ENCODE peak calls at places on chromosomes 13 and 19, in four cellular contexts. I is AG04450, S is AG09319, Y is astrocyte of the cerebellum. F is an unnamed sample.
A peak's percentile ranks its signal among the peaks of the same experiment; 100 is the strongest.

GRCh38 chr13:25965596-25965995 is 86.2 kb downstream of the SHISA2 start:
- DNase-seq in S (no peak), I (no peak), Y (no peak), F (no peak)

GRCh38 chr19:42606660-42607351 is 12.1 kb upstream of the CEACAM8 start:
- DNase-seq in I (no peak), S (no peak), Y (no peak), F (no peak)

GRCh38 chr13:99043700-99044300 is 65.9 kb upstream of the DOCK9 start:
- DNase-seq in Y (peak; percentile 65), I (no peak), S (no peak), F (no peak)

GRCh38 chr13:66922444-66922843 is 307.7 kb downstream of the PCDH9 start:
- DNase-seq in S (no peak), Y (no peak), I (no peak), F (no peak)

GRCh38 chr13:51336746-51337145 is 2.7 kb upstream of the SERPINE3 start:
- DNase-seq in I (no peak), Y (no peak), S (no peak), F (no peak)

GRCh38 chr13:78709028-78709427 is 50.1 kb upstream of the OBI1 start:
- DNase-seq in S (no peak), Y (no peak), I (no peak), F (no peak)

GRCh38 chr13:80299046-80299445 is 41.9 kb downstream of the SPRY2 start:
- DNase-seq in Y (no peak), I (no peak), S (no peak), F (no peak)

GRCh38 chr13:77190349-77190748 is 136.5 kb downstream of the MYCBP2 start:
- DNase-seq in S (no peak), I (no peak), Y (no peak), F (no peak)

GRCh38 chr19:44947041-44947581 is 1.3 kb downstream of the APOC2 start:
- DNase-seq in I (no peak), S (no peak), Y (no peak), F (no peak)

GRCh38 chr19:55304980-55305379 is 20.2 kb downstream of the TMEM150B start:
- DNase-seq in Y (no peak), S (no peak), I (no peak), F (no peak)

GRCh38 chr19:1270168-1270853 is 1.2 kb downstream of the CIRBP start:
- DNase-seq in S (no peak), I (no peak), Y (no peak), F (no peak)

GRCh38 chr19:13056052-13056660 is 46.5 kb downstream of the LYL1 start:
- DNase-seq in Y (peak; percentile 81), I (no peak), S (peak; percentile 63), F (no peak)

GRCh38 chr13:48118025-48118424 is 23.1 kb upstream of the MED4 start:
- DNase-seq in I (no peak), S (no peak), Y (no peak), F (no peak)

GRCh38 chr13:108377646-108378206 is 108.2 kb downstream of the TNFSF13B start:
- DNase-seq in I (no peak), S (no peak), Y (no peak), F (no peak)
- TF ChIP-seq CTCF in I (no peak), S (no peak), Y (no peak), F (no peak)

GRCh38 chr19:58554494-58555368 is at the start of gene CHMP2A:
- DNase-seq in I (peak; percentile 90), Y (peak; percentile 86), S (peak; percentile 92), F (peak; percentile 99)
- TF ChIP-seq CTCF in I (no peak), Y (no peak), S (no peak), F (no peak)

DNA sequence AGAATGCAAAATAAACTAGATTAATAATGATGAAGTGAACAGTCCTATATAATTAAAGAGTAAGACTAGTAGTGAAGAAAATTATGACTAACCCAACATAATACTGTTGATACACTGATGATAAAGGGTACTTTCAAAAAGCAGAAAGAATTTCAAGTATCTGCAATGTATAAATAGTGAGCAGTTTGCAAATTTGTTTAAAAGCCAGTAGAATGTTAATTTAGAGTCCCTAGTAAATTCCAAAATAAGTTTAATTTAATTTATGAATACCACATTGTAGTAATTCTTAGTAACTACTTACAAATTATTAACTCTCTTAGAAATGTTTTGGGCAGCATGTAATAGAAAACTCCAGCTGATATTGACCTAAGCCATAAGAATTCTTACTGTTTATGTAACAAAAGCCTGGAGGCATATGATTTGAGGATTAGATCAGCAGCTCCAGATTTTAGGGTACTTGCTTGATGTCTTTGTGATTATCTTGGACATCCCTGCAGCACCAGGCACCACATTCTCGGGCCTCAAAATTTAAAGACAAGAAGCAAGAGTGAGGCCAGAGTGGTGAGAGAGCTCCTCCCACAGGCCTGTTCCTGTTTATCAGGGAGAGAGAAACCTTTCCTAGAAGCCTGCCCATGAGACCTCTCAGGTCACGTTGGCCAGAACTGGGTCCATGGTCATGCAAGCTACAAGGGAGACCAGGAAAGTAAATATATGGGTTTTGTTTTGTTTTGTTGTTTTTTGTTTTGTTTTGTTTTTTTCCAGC is 67.6 kb upstream of the TDRD3 start:
- DNase-seq in I (no peak), S (peak; percentile 11), Y (peak; percentile 5), F (no peak)
- TF ChIP-seq CTCF in I (peak; percentile 41), S (peak; percentile 48), Y (peak; percentile 51), F (no peak)

DNA sequence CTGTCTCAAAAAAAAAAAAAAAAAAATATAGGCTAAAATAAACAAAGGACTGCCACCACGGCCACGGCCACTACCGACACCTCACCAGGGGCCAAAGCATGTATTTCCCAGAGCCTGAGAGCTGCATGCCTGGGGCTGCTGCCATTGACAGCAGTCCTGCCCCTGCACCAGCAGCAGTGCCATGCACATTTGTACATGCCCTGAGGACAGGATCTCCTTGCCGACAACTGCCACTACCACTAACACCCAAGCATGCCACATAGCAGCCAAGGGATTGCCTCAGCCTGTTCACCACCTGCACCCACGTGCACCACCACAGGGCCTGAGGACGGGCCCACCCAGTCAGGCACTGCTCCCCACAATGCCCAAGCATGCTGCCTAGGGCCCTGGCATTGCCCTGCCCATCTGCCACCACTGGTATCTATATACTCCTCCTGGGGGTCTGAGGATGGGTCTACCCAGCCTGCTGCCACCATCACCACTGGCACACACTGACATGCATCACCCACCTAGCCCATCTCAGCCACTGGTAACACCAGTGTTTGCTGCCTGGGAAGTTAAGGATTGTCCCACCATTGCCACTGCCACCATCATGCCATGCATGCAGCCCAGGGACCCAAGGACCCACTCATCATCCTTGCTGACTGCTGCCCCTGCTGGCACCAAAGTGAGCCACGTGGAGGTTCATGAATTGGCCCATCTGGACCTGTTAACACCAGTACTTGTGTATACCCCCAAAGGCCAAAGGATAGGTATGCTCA is 10.6 kb upstream of the NUP62 start:
- DNase-seq in I (no peak), Y (no peak), S (no peak), F (no peak)
- TF ChIP-seq CTCF in I (no peak), Y (no peak), S (no peak), F (no peak)

DNA sequence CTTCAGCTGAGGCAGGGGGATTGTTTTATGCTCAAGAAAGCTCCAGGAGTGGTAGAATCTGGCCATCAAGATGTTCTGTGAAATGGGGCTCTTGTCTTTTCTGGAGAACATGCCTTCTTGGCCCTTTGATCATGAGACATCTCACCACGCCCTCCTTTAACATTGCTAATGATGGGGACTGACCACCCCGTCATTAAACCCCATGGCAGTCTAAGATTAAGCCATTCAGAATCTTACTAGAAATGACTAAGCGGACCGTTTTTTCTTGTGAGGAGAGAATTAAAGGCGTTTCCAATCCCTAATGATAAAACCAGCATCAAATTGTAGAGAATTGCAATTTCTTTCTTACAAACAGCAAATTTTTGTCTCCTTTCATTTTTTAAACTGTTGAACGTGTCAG is 89.4 kb downstream of the COL4A2 start:
- DNase-seq in I (no peak), Y (no peak), S (no peak), F (no peak)
- TF ChIP-seq CTCF in I (no peak), Y (no peak), S (no peak), F (no peak)

F was measured in CD14-positive monocyte.